ENCODE peak calls at places on chromosomes 7 and 10, in ten cellular contexts. One of them, this sample, is unnamed.

GRCh38 chr7:94348142-94348541 is 46.6 kb upstream of the COL1A2 start:
- DNase-seq in left ventricle myocardium inferior: no peak
- DNase-seq in naive thymus-derived CD4-positive, alpha-beta T cell: no peak
- DNase-seq in ELF-1: no peak
- DNase-seq in cardiac fibroblast: peak
- DNase-seq in AG09319: peak
- DNase-seq in fibroblast of pulmonary artery: peak
- DNase-seq in H1: no peak
- DNase-seq in naive B cell: no peak
- DNase-seq in left lobe of liver: no peak
- DNase-seq in this sample: no peak

GRCh38 chr7:46285856-46286255 is 364.8 kb upstream of the IGFBP3 start:
- DNase-seq in naive B cell: no peak
- DNase-seq in ELF-1: no peak
- DNase-seq in left ventricle myocardium inferior: no peak
- DNase-seq in cardiac fibroblast: no peak
- DNase-seq in AG09319: no peak
- DNase-seq in fibroblast of pulmonary artery: no peak
- DNase-seq in H1: no peak
- DNase-seq in left lobe of liver: no peak
- DNase-seq in naive thymus-derived CD4-positive, alpha-beta T cell: no peak
- DNase-seq in this sample: no peak

GRCh38 chr7:2139004-2139652 is 93.6 kb downstream of the MAD1L1 start:
- DNase-seq in AG09319: no peak
- DNase-seq in naive thymus-derived CD4-positive, alpha-beta T cell: no peak
- DNase-seq in ELF-1: no peak
- DNase-seq in fibroblast of pulmonary artery: no peak
- DNase-seq in left lobe of liver: no peak
- DNase-seq in cardiac fibroblast: no peak
- DNase-seq in naive B cell: no peak
- DNase-seq in left ventricle myocardium inferior: no peak
- DNase-seq in H1: no peak
- DNase-seq in this sample: no peak

GRCh38 chr7:148264933-148265557 is 325.5 kb upstream of the C7orf33 start:
- DNase-seq in left lobe of liver: no peak
- DNase-seq in naive B cell: peak
- DNase-seq in cardiac fibroblast: peak
- DNase-seq in H1: no peak
- DNase-seq in naive thymus-derived CD4-positive, alpha-beta T cell: peak
- DNase-seq in fibroblast of pulmonary artery: peak
- DNase-seq in ELF-1: peak
- DNase-seq in AG09319: no peak
- DNase-seq in left ventricle myocardium inferior: no peak
- DNase-seq in this sample: no peak

GRCh38 chr7:116955801-116956514 is 2.7 kb downstream of the ST7 start:
- DNase-seq in left lobe of liver: no peak
- DNase-seq in AG09319: no peak
- DNase-seq in left ventricle myocardium inferior: no peak
- DNase-seq in naive B cell: no peak
- DNase-seq in naive thymus-derived CD4-positive, alpha-beta T cell: no peak
- DNase-seq in cardiac fibroblast: peak
- DNase-seq in fibroblast of pulmonary artery: peak
- DNase-seq in H1: no peak
- DNase-seq in ELF-1: no peak
- DNase-seq in this sample: no peak

GRCh38 chr10:65110029-65110428 is 1588.8 kb downstream of the REEP3 start:
- DNase-seq in naive B cell: no peak
- DNase-seq in cardiac fibroblast: no peak
- DNase-seq in naive thymus-derived CD4-positive, alpha-beta T cell: no peak
- DNase-seq in fibroblast of pulmonary artery: no peak
- DNase-seq in AG09319: no peak
- DNase-seq in left ventricle myocardium inferior: no peak
- DNase-seq in H1: no peak
- DNase-seq in left lobe of liver: no peak
- DNase-seq in ELF-1: no peak
- DNase-seq in this sample: no peak

GRCh38 chr7:13874783-13875182 is 114.7 kb downstream of the ETV1 start:
- DNase-seq in left ventricle myocardium inferior: no peak
- DNase-seq in H1: no peak
- DNase-seq in cardiac fibroblast: peak
- DNase-seq in left lobe of liver: no peak
- DNase-seq in ELF-1: no peak
- DNase-seq in naive thymus-derived CD4-positive, alpha-beta T cell: no peak
- DNase-seq in naive B cell: no peak
- DNase-seq in fibroblast of pulmonary artery: peak
- DNase-seq in AG09319: no peak
- DNase-seq in this sample: no peak

GRCh38 chr10:96765406-96766240 is 45.3 kb upstream of the PIK3AP1 start:
- DNase-seq in H1: no peak
- DNase-seq in left lobe of liver: peak
- DNase-seq in cardiac fibroblast: peak
- DNase-seq in fibroblast of pulmonary artery: peak
- DNase-seq in naive thymus-derived CD4-positive, alpha-beta T cell: peak
- DNase-seq in naive B cell: peak
- DNase-seq in AG09319: peak
- DNase-seq in left ventricle myocardium inferior: peak
- DNase-seq in ELF-1: peak
- DNase-seq in this sample: no peak

GRCh38 chr10:71927669-71928592 is 36.3 kb upstream of the CHST3 start:
- DNase-seq in H1: no peak
- DNase-seq in cardiac fibroblast: peak
- DNase-seq in left lobe of liver: no peak
- DNase-seq in ELF-1: no peak
- DNase-seq in fibroblast of pulmonary artery: peak
- DNase-seq in naive B cell: no peak
- DNase-seq in left ventricle myocardium inferior: no peak
- DNase-seq in naive thymus-derived CD4-positive, alpha-beta T cell: no peak
- DNase-seq in AG09319: no peak
- DNase-seq in this sample: no peak

GRCh38 chr10:88117869-88118632 is 254.6 kb downstream of the PTEN start:
- DNase-seq in H1: no peak
- DNase-seq in left lobe of liver: no peak
- DNase-seq in left ventricle myocardium inferior: no peak
- DNase-seq in naive B cell: peak
- DNase-seq in naive thymus-derived CD4-positive, alpha-beta T cell: no peak
- DNase-seq in AG09319: no peak
- DNase-seq in cardiac fibroblast: no peak
- DNase-seq in fibroblast of pulmonary artery: no peak
- DNase-seq in ELF-1: no peak
- DNase-seq in this sample: no peak